ENCODE peak calls at places on chromosomes 1 and 21, in five cellular contexts. One of them, this sample, is unnamed.

GRCh38 chr1:38106726-38107125 is 60.1 kb upstream of the POU3F1 start:
- DNase-seq in T47D: no peak
- DNase-seq in HFF-Myc: no peak
- DNase-seq in psoas muscle: no peak
- DNase-seq in iPS-NIHi11: no peak
- DNase-seq in this sample: no peak

GRCh38 chr1:37875833-37876232 is 16.4 kb upstream of the MTF1 start:
- DNase-seq in T47D: peak
- DNase-seq in HFF-Myc: no peak
- DNase-seq in psoas muscle: no peak
- DNase-seq in iPS-NIHi11: peak
- DNase-seq in this sample: no peak

GRCh38 chr1:205772607-205773032 is 2.7 kb downstream of the RAB29 start:
- DNase-seq in T47D: no peak
- DNase-seq in HFF-Myc: no peak
- DNase-seq in psoas muscle: no peak
- DNase-seq in iPS-NIHi11: no peak
- DNase-seq in this sample: no peak

GRCh38 chr1:68231627-68232303 is 558 bp downstream of the WLS start:
- DNase-seq in T47D: no peak
- DNase-seq in HFF-Myc: no peak
- DNase-seq in psoas muscle: peak
- DNase-seq in iPS-NIHi11: peak
- DNase-seq in this sample: peak

GRCh38 chr1:15001317-15001900 is 152.1 kb upstream of the TMEM51 start:
- DNase-seq in T47D: no peak
- DNase-seq in HFF-Myc: no peak
- DNase-seq in psoas muscle: no peak
- DNase-seq in iPS-NIHi11: no peak
- DNase-seq in this sample: no peak

GRCh38 chr1:183456826-183457225 is 15.5 kb upstream of the SMG7 start:
- DNase-seq in T47D: no peak
- DNase-seq in HFF-Myc: no peak
- DNase-seq in psoas muscle: no peak
- DNase-seq in iPS-NIHi11: no peak
- DNase-seq in this sample: no peak

GRCh38 chr1:67134692-67135091 is at the start of gene C1orf141:
- DNase-seq in T47D: no peak
- DNase-seq in HFF-Myc: no peak
- DNase-seq in psoas muscle: no peak
- DNase-seq in iPS-NIHi11: peak
- DNase-seq in this sample: peak

GRCh38 chr1:77825356-77825709 is 45.9 kb downstream of the MIGA1 start:
- DNase-seq in T47D: peak
- DNase-seq in HFF-Myc: peak
- DNase-seq in psoas muscle: no peak
- DNase-seq in iPS-NIHi11: peak
- DNase-seq in this sample: no peak

GRCh38 chr21:39630191-39630591 is 17.5 kb downstream of the B3GALT5 start:
- DNase-seq in T47D: no peak
- DNase-seq in HFF-Myc: peak
- DNase-seq in psoas muscle: no peak
- DNase-seq in iPS-NIHi11: no peak
- DNase-seq in this sample: peak

GRCh38 chr21:34669149-34669879 is 520 bp downstream of the CLIC6 start:
- DNase-seq in T47D: peak
- DNase-seq in HFF-Myc: no peak
- DNase-seq in psoas muscle: no peak
- DNase-seq in iPS-NIHi11: peak
- DNase-seq in this sample: peak

GRCh38 chr1:18293291-18293690 is 185.7 kb downstream of the IGSF21 start:
- DNase-seq in T47D: no peak
- DNase-seq in HFF-Myc: no peak
- DNase-seq in psoas muscle: no peak
- DNase-seq in iPS-NIHi11: no peak
- DNase-seq in this sample: no peak

GRCh38 chr1:10651377-10651776 is 145.1 kb downstream of the CASZ1 start:
- DNase-seq in T47D: no peak
- DNase-seq in HFF-Myc: no peak
- DNase-seq in psoas muscle: no peak
- DNase-seq in iPS-NIHi11: peak
- DNase-seq in this sample: peak

GRCh38 chr1:51553911-51554310 is 34.8 kb upstream of the EPS15 start:
- DNase-seq in T47D: no peak
- DNase-seq in HFF-Myc: no peak
- DNase-seq in psoas muscle: no peak
- DNase-seq in iPS-NIHi11: no peak
- DNase-seq in this sample: no peak

GRCh38 chr1:245437401-245437800 is 282.6 kb downstream of the KIF26B start:
- DNase-seq in T47D: no peak
- DNase-seq in HFF-Myc: no peak
- DNase-seq in psoas muscle: no peak
- DNase-seq in iPS-NIHi11: no peak
- DNase-seq in this sample: no peak

GRCh38 chr21:34952701-34953100 is 96.4 kb downstream of the RUNX1 start:
- DNase-seq in T47D: no peak
- DNase-seq in HFF-Myc: no peak
- DNase-seq in psoas muscle: no peak
- DNase-seq in iPS-NIHi11: no peak
- DNase-seq in this sample: no peak

GRCh38 chr1:53959664-53960250 is 13.6 kb downstream of the LRRC42 start:
- DNase-seq in T47D: no peak
- DNase-seq in HFF-Myc: no peak
- DNase-seq in psoas muscle: no peak
- DNase-seq in iPS-NIHi11: peak
- DNase-seq in this sample: no peak

GRCh38 chr1:51341876-51342496 is 11.6 kb upstream of the TTC39A start:
- DNase-seq in T47D: no peak
- DNase-seq in HFF-Myc: no peak
- DNase-seq in psoas muscle: no peak
- DNase-seq in iPS-NIHi11: no peak
- DNase-seq in this sample: no peak

GRCh38 chr1:179251675-179252074 is 22.2 kb upstream of the ABL2 start:
- DNase-seq in T47D: peak
- DNase-seq in HFF-Myc: no peak
- DNase-seq in psoas muscle: no peak
- DNase-seq in iPS-NIHi11: peak
- DNase-seq in this sample: no peak

GRCh38 chr1:223513309-223513708 is 120.1 kb downstream of the CCDC185 start:
- DNase-seq in T47D: peak
- DNase-seq in HFF-Myc: no peak
- DNase-seq in psoas muscle: no peak
- DNase-seq in iPS-NIHi11: no peak
- DNase-seq in this sample: no peak